ENCODE peak calls at places on chromosomes 5 and 9, in six cellular contexts. L is heart left ventricle; U is IMR-90; I is cardiac muscle cell; O is CD8-positive, alpha-beta T cell; X is pancreas. V is an unnamed sample.

GRCh38 chr9:29004988-29005387 is 1431.7 kb upstream of the C9orf72 start:
- DNase-seq in L (no peak), U (no peak), I (no peak), O (no peak), X (no peak), V (no peak)

GRCh38 chr5:14110196-14110595 is 32.9 kb upstream of the TRIO start:
- DNase-seq in L (no peak), U (peak; percentile 56), I (no peak), O (no peak), X (no peak), V (no peak)

GRCh38 chr9:17735859-17736258 is 157.0 kb downstream of the SH3GL2 start:
- DNase-seq in L (no peak), U (no peak), I (no peak), O (no peak), X (no peak), V (no peak)

GRCh38 chr9:11374961-11375360 is 762.2 kb upstream of the PTPRD start:
- DNase-seq in L (no peak), U (no peak), I (no peak), O (no peak), X (no peak), V (no peak)

GRCh38 chr9:14347408-14348224 is 33.7 kb upstream of the NFIB start:
- DNase-seq in L (peak; percentile 69), U (no peak), I (peak; percentile 53), O (no peak), X (no peak), V (no peak)

GRCh38 chr5:127419858-127420257 is 97.6 kb upstream of the PRRC1 start:
- DNase-seq in L (no peak), U (no peak), I (no peak), O (no peak), X (peak; percentile 24), V (no peak)

GRCh38 chr5:60287174-60287771 is 393.7 kb upstream of the PDE4D start:
- DNase-seq in L (peak; percentile 16), U (peak; percentile 16), I (peak; percentile 79), O (no peak), X (peak; percentile 44), V (no peak)

GRCh38 chr5:33834334-33834733 is 57.5 kb downstream of the ADAMTS12 start:
- DNase-seq in L (no peak), U (peak; percentile 71), I (no peak), O (no peak), X (no peak), V (no peak)

GRCh38 chr5:111859031-111859430 is 102.0 kb upstream of the NREP start:
- DNase-seq in L (no peak), U (peak; percentile 65), I (no peak), O (no peak), X (no peak), V (no peak)

GRCh38 chr5:168943999-168944398 is 356.9 kb downstream of the SLIT3 start:
- DNase-seq in L (no peak), U (no peak), I (peak; percentile 69), O (no peak), X (no peak), V (no peak)

GRCh38 chr9:122080986-122081385 is 12.1 kb downstream of the TTLL11 start:
- DNase-seq in L (no peak), U (peak; percentile 84), I (no peak), O (no peak), X (no peak), V (peak; percentile 61)

GRCh38 chr5:129912601-129913000 is 8.3 kb downstream of the CHSY3 start:
- DNase-seq in L (no peak), U (no peak), I (no peak), O (no peak), X (no peak), V (no peak)

GRCh38 chr5:138212828-138213160 is 329 bp downstream of the CDC23 start:
- DNase-seq in L (no peak), U (peak; percentile 8), I (no peak), O (no peak), X (peak; percentile 58), V (no peak)

GRCh38 chr5:67792891-67793290 is 422.7 kb upstream of the PIK3R1 start:
- DNase-seq in L (no peak), U (no peak), I (no peak), O (no peak), X (no peak), V (no peak)

GRCh38 chr5:54378707-54379106 is 68.3 kb upstream of the ARL15 start:
- DNase-seq in L (no peak), U (no peak), I (no peak), O (no peak), X (peak; percentile 48), V (no peak)

GRCh38 chr5:138339086-138339456 is 1.0 kb downstream of the FAM53C start:
- DNase-seq in L (no peak), U (no peak), I (no peak), O (no peak), X (no peak), V (no peak)

GRCh38 chr9:113155911-113156559 is 5.2 kb downstream of the SLC31A2 start:
- DNase-seq in L (no peak), U (no peak), I (no peak), O (no peak), X (no peak), V (no peak)

GRCh38 chr5:143376911-143377838 is 26.3 kb downstream of the NR3C1 start:
- DNase-seq in L (no peak), U (peak; percentile 59), I (no peak), O (no peak), X (no peak), V (no peak)

GRCh38 chr9:72935595-72935994 is 17.3 kb downstream of the ALDH1A1 start:
- DNase-seq in L (no peak), U (no peak), I (no peak), O (no peak), X (no peak), V (no peak)

GRCh38 chr9:6645153-6646027 is at the start of gene GLDC:
- DNase-seq in L (peak; percentile 32), U (no peak), I (peak; percentile 79), O (peak; percentile 59), X (peak; percentile 74), V (no peak)

GRCh38 chr9:100679834-100680233 is 102.0 kb downstream of the CAVIN4 start:
- DNase-seq in L (no peak), U (no peak), I (no peak), O (no peak), X (no peak), V (no peak)

GRCh38 chr9:127025042-127025441 is 97.4 kb downstream of the ANGPTL2 start:
- DNase-seq in L (no peak), U (peak; percentile 65), I (no peak), O (no peak), X (no peak), V (no peak)

GRCh38 chr5:166369326-166369725 is 1922.1 kb upstream of the WWC1 start:
- DNase-seq in L (no peak), U (no peak), I (no peak), O (no peak), X (no peak), V (no peak)

GRCh38 chr9:114745879-114746550 is 59.8 kb downstream of the TNFSF15 start:
- DNase-seq in L (no peak), U (no peak), I (no peak), O (no peak), X (no peak), V (no peak)

GRCh38 chr5:90947667-90948066 is 389.1 kb downstream of the ADGRV1 start:
- DNase-seq in L (no peak), U (peak; percentile 12), I (no peak), O (no peak), X (no peak), V (no peak)

GRCh38 chr5:116672203-116672602 is 97.6 kb upstream of the SEMA6A start:
- DNase-seq in L (no peak), U (no peak), I (no peak), O (no peak), X (no peak), V (no peak)

GRCh38 chr5:123181394-123181801 is 92.4 kb downstream of the PRDM6 start:
- DNase-seq in L (no peak), U (peak; percentile 10), I (no peak), O (no peak), X (no peak), V (no peak)

GRCh38 chr5:52786391-52786790 is 1.3 kb upstream of the ITGA1 start:
- DNase-seq in L (no peak), U (peak; percentile 18), I (no peak), O (no peak), X (no peak), V (no peak)

GRCh38 chr5:169296456-169297220 is 4.3 kb downstream of the SLIT3 start:
- DNase-seq in L (no peak), U (no peak), I (no peak), O (no peak), X (no peak), V (no peak)

GRCh38 chr5:163677092-163677491 is 171.7 kb downstream of the MAT2B start:
- DNase-seq in L (no peak), U (no peak), I (no peak), O (no peak), X (no peak), V (no peak)

GRCh38 chr5:170254056-170254455 is 21.3 kb downstream of the C5orf58 start:
- DNase-seq in L (no peak), U (no peak), I (no peak), O (peak; percentile 79), X (no peak), V (no peak)

GRCh38 chr9:72911247-72911775 is 41.5 kb downstream of the ALDH1A1 start:
- DNase-seq in L (no peak), U (no peak), I (no peak), O (no peak), X (no peak), V (no peak)

GRCh38 chr9:131954299-131954698 is 125.4 kb downstream of the MED27 start:
- DNase-seq in L (no peak), U (no peak), I (peak; percentile 24), O (no peak), X (no peak), V (no peak)

GRCh38 chr5:94544031-94544650 is 74.3 kb downstream of the KIAA0825 start:
- DNase-seq in L (no peak), U (peak; percentile 15), I (no peak), O (no peak), X (no peak), V (no peak)

GRCh38 chr9:134035041-134036039 is 10.1 kb downstream of the BRD3OS start:
- DNase-seq in L (no peak), U (no peak), I (no peak), O (no peak), X (peak; percentile 48), V (no peak)
- H3K4me3 ChIP-seq in L (no peak overlapping the region), U (no peak overlapping the region), I (no peak overlapping the region), O (no peak overlapping the region), X (no peak overlapping the region), V (no peak overlapping the region)

GRCh38 chr5:10364186-10364689 is 10.7 kb downstream of the MARCHF6 start:
- DNase-seq in L (no peak), U (no peak), I (no peak), O (no peak), X (no peak), V (no peak)
- TF ChIP-seq CTCF in L (no peak), U (peak; percentile 24), I (peak; percentile 19), O (no peak), X (no peak), V (no peak)

GRCh38 chr9:77021928-77022782 is 2.7 kb downstream of the FOXB2 start:
- DNase-seq in L (no peak), U (no peak), I (no peak), O (no peak), X (no peak), V (no peak)
- H3K9me3 ChIP-seq in L (no peaks in the 10 kb centered on the region), U (peaks cover 21% of the 10 kb centered on the region), I (no peaks in the 10 kb centered on the region), O (no peaks in the 10 kb centered on the region), X (no peaks in the 10 kb centered on the region), V (peaks cover 22% of the 10 kb centered on the region)

GRCh38 chr5:145244788-145245187 is 590.4 kb downstream of the PRELID2 start:
- DNase-seq in L (no peak), U (peak; percentile 66), I (no peak), O (no peak), X (no peak), V (no peak)
- H3K4me3 ChIP-seq in L (peak overlapping the region; percentile 3), U (no peak overlapping the region), I (no peak overlapping the region), O (no peak overlapping the region), X (no peak overlapping the region), V (no peak overlapping the region)